ENCODE peak calls at places on chromosomes 5 and 9, in ten cellular contexts. X is fibroblast of mammary gland; W is AG10803; Z is fibroblast of villous mesenchyme; B is kidney; U is CD8-positive, alpha-beta T cell; V is neural progenitor cell; O is heart right ventricle; I is adrenal gland; R is IMR-90. E is an unnamed sample.

GRCh38 chr9:31585158-31585557 is 799.3 kb upstream of the ACO1 start:
- DNase-seq in O (no peak), X (no peak), B (no peak), V (no peak), I (no peak), W (no peak), Z (no peak), R (no peak), U (no peak), E (no peak)

GRCh38 chr5:14142202-14142855 is 813 bp upstream of the TRIO start:
- DNase-seq in O (no peak), W (peak), V (no peak), Z (peak), I (no peak), X (peak), U (no peak), B (no peak), R (no peak), E (no peak)

GRCh38 chr5:79982136-79982535 is 8.9 kb downstream of the MTX3 start:
- DNase-seq in B (no peak), I (no peak), O (no peak), Z (no peak), U (no peak), W (no peak), R (no peak), V (no peak), X (no peak), E (no peak)

GRCh38 chr5:164345173-164345572 is 839.8 kb downstream of the MAT2B start:
- DNase-seq in I (no peak), O (peak), V (peak), R (peak), U (no peak), X (peak), W (peak), B (no peak), Z (no peak), E (no peak)

GRCh38 chr9:96483733-96484240 is 33.8 kb downstream of the HABP4 start:
- DNase-seq in V (no peak), Z (no peak), O (no peak), U (no peak), B (no peak), W (peak), I (no peak), X (no peak), R (no peak), E (no peak)

GRCh38 chr5:28369418-28369817 is 1331.0 kb upstream of the CDH9 start:
- DNase-seq in B (no peak), X (no peak), U (no peak), I (no peak), O (no peak), W (no peak), Z (no peak), R (no peak), V (no peak), E (no peak)

GRCh38 chr9:72985746-72986145 is 32.9 kb upstream of the ALDH1A1 start:
- DNase-seq in I (no peak), R (no peak), O (no peak), W (no peak), U (no peak), X (no peak), B (no peak), V (no peak), Z (no peak), E (no peak)

GRCh38 chr9:133351908-133352634 is 4.1 kb downstream of the RPL7A start:
- DNase-seq in U (peak), B (peak), Z (peak), O (no peak), V (peak), R (peak), I (peak), W (peak), X (peak), E (no peak)

GRCh38 chr9:88651682-88652633 is 117.0 kb downstream of the NXNL2 start:
- DNase-seq in X (peak), V (no peak), Z (peak), I (peak), B (peak), R (peak), O (peak), W (peak), U (no peak), E (no peak)

GRCh38 chr5:125088522-125089105 is 342.2 kb upstream of the ZNF608 start:
- DNase-seq in X (no peak), O (no peak), V (no peak), R (no peak), U (no peak), W (no peak), Z (no peak), B (no peak), I (no peak), E (no peak)

GRCh38 chr9:90124961-90125360 is 517.7 kb downstream of the DIRAS2 start:
- DNase-seq in R (no peak), B (no peak), Z (peak), U (no peak), X (peak), V (no peak), W (peak), O (no peak), I (no peak), E (no peak)

GRCh38 chr9:136686794-136687711 is at the start of gene AGPAT2:
- DNase-seq in U (peak), I (peak), O (peak), Z (peak), B (peak), X (no peak), R (peak), V (peak), W (peak), E (peak)

GRCh38 chr5:111792659-111793058 is 35.7 kb upstream of the NREP start:
- DNase-seq in V (no peak), I (no peak), B (no peak), X (peak), Z (no peak), O (no peak), R (peak), U (no peak), W (peak), E (no peak)

GRCh38 chr9:567746-568305 is 273.7 kb upstream of the DMRT1 start:
- DNase-seq in I (no peak), R (no peak), X (no peak), O (no peak), U (no peak), V (no peak), B (no peak), Z (no peak), W (no peak), E (no peak)

GRCh38 chr9:96156578-96156977 is 145.4 kb downstream of the HSD17B3 start:
- DNase-seq in O (no peak), R (no peak), I (no peak), W (no peak), Z (no peak), X (no peak), U (no peak), V (peak), B (no peak), E (no peak)

GRCh38 chr9:129458663-129459549 is 162.0 kb downstream of the C9orf50 start:
- DNase-seq in R (no peak), X (no peak), V (peak), W (no peak), Z (no peak), O (peak), I (peak), B (peak), U (peak), E (peak)

GRCh38 chr9:128895556-128895955 is 13.6 kb downstream of the LRRC8A start:
- DNase-seq in B (no peak), U (no peak), X (no peak), R (no peak), Z (no peak), O (no peak), V (peak), W (no peak), I (no peak), E (no peak)

GRCh38 chr5:66963559-66963971 is 233.0 kb downstream of the CD180 start:
- DNase-seq in I (no peak), O (peak), V (no peak), U (no peak), Z (peak), R (peak), X (peak), B (no peak), W (peak), E (no peak)

GRCh38 chr5:67364381-67364970 is 167.9 kb upstream of the CD180 start:
- DNase-seq in O (no peak), R (no peak), V (no peak), U (no peak), I (no peak), W (no peak), B (no peak), X (no peak), Z (no peak), E (no peak)

GRCh38 chr5:9188131-9188530 is 357.7 kb downstream of the SEMA5A start:
- DNase-seq in W (peak), V (no peak), X (peak), Z (peak), I (no peak), U (no peak), R (peak), B (no peak), O (no peak), E (no peak)

GRCh38 chr5:169290895-169291294 is 10.0 kb downstream of the SLIT3 start:
- DNase-seq in W (no peak), B (no peak), O (no peak), X (no peak), Z (no peak), I (no peak), R (no peak), V (no peak), U (no peak), E (no peak)

GRCh38 chr9:127801955-127802575 is 617 bp upstream of the FPGS start:
- DNase-seq in U (no peak), W (peak), I (peak), V (no peak), Z (peak), B (no peak), X (peak), R (no peak), O (no peak), E (no peak)
- TF ChIP-seq CTCF in U (no peak), W (peak), I (no peak), V (peak), Z (peak), B (no peak), X (no peak), R (no peak), O (no peak), E (no peak)

DNA sequence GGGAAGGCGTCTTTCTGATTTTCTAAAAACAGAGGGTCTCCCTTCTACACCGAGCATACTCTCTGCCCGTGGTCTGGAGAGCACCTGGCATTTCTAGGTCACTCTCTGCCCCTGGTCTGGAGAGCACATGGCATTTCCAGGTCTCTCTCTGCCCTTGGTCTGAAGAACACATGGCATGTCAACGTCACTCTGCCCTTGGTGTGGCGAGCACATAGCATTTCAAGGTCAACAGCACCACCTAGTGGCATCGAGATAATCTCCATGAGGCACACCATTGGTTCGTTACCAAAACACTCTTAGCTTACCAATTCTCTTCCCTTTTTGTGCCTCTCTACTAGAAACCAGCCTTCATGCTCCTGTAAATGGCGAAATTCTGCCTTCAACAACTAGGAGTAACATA is 616.5 kb upstream of the NUDT12 start:
- DNase-seq in Z (peak), X (peak), R (peak), I (peak), O (peak), W (peak), B (no peak), V (peak), U (no peak), E (no peak)
- TF ChIP-seq CTCF in Z (peak), X (peak), R (peak), I (peak), O (peak), W (peak), B (peak), V (peak), U (no peak), E (no peak)

DNA sequence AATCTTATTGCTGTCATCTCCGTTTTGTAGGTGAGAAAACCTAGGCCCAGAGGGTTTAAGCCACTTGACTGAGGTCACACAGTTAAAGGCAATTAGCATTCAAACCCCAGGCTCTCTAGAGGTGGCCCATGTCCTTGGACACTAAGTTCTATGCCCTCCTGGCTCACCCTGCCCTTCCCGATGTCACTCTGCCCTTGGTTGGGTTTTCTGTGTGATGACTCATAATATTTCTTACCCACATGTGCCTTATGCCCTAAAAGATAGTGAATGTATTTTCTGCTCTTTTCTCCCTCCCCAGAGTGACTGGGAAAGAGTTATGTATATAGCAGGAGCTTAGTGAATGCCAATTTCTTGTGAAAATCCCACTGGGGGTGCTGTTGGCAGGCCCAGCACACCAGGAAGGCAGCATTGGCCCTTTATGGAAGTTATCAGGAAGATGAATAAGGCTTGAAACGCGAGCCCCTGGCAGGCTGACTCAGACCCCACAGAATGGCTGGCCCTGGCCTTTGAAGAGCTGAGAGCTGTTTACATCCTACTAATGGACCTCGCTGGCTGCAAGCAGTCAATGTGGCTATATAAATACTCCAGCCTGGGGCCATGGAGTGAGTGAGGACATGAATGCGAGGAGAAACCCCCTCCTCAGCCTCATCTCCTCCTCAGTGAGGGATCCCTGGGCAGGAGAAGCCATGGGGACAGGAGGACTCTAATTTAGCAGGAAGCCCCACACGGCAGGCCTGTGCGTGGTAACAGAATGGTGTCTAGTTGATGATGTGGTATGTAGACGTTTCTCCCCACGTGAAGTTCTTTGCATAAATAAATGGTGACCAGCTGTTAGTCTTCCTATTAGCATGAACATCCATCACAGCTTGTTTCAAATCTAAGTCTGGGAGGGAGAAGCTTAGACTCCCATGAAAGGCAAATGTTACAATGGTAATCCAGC is 174.8 kb upstream of the PITX1 start:
- DNase-seq in V (no peak), B (peak), W (peak), R (peak), O (no peak), Z (peak), I (peak), X (peak), U (no peak), E (no peak)
- TF ChIP-seq CTCF in V (no peak), B (no peak), W (peak), R (peak), O (no peak), Z (peak), I (no peak), X (peak), U (no peak), E (no peak)

GRCh38 chr9:99903393-99903792 is 3.1 kb upstream of the STX17 start:
- DNase-seq in R (no peak), Z (no peak), B (no peak), U (no peak), O (no peak), X (no peak), I (no peak), W (no peak), V (no peak), E (no peak)

GRCh38 chr9:99907208-99907532 is 716 bp downstream of the STX17 start:
- DNase-seq in X (no peak), V (no peak), Z (no peak), I (no peak), W (no peak), B (no peak), O (no peak), R (no peak), U (no peak), E (no peak)

GRCh38 chr9:99905833-99906402 is 536 bp upstream of the STX17 start:
- DNase-seq in R (peak), X (peak), W (no peak), U (no peak), Z (no peak), B (no peak), O (no peak), V (no peak), I (peak), E (no peak)

GRCh38 chr9:99911600-99911999 is 5.1 kb downstream of the STX17 start:
- DNase-seq in X (no peak), B (no peak), V (no peak), I (no peak), W (no peak), O (no peak), R (no peak), Z (no peak), U (no peak), E (no peak)

DNA sequence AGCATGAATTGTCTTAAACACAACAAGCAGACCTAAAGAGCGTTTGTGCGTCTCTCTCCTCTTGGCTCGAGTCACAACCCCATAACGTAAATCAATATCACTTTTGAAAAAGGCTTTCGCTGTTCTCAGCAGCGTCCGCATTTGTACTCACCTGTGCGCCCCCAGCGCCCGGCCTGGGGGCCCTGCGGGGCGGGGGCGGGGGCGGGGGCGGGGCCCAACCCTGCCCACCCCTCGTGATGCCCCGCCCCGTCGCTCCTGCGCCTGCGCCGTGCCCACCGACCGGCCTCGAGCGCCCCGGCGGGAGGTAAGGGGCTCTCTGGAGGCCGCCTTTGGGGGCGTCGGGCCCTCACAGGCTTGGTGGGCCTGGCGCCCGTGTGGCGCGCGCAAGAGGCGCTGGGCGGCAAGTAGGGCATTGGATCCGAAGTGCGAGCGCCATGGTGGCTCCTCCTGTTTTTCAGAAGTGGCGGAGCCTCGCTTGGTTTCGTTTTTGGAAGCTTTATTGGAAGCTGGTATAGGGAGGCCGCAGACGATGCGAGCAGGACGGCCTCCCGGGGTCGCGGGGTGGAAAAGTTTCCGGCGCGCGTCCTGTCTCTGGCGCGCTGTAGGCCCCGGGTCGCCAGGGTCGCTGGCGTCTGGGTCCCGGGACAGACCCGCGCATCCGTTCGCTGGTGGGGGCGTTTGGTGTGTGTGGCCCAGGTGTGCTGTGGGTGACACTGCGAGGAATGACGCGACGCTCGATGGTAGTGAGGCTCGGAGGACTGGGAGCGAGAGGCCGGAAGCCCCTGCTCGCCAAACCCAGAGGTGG is at the start of gene STX17:
- DNase-seq in I (peak), Z (peak), U (peak), B (peak), V (peak), R (peak), W (peak), O (peak), X (peak), E (peak)
- TF ChIP-seq CTCF in I (no peak), Z (no peak), U (no peak), B (no peak), V (no peak), R (no peak), W (peak), O (no peak), X (no peak), E (no peak)